ENCODE peak calls at places on chromosomes 12 and 14, in six cellular contexts. K is GM23338, T is neural progenitor cell, L is MM.1S, M is GM23248, E is PC-3. B is an unnamed sample. For H3F3A, the result is how much of the 10 kb centered on the place peaks cover.

GRCh38 chr14:64790478-64790877 is 86.3 kb downstream of the PLEKHG3 start:
- DNase-seq in K (peak), T (peak), L (no peak), M (no peak), E (no peak), B (no peak)

GRCh38 chr12:120884644-120885043 is 19.5 kb downstream of the SPPL3 start:
- DNase-seq in K (no peak), T (no peak), L (no peak), M (no peak), E (no peak), B (no peak)

GRCh38 chr14:104223101-104223809 is 84.9 kb downstream of the KIF26A start:
- DNase-seq in K (peak), T (no peak), L (no peak), M (no peak), E (no peak), B (no peak)

GRCh38 chr12:3991798-3992580 is 118.8 kb upstream of the PARP11 start:
- DNase-seq in K (no peak), T (no peak), L (no peak), M (no peak), E (no peak), B (no peak)

GRCh38 chr12:92827836-92828431 is 101.2 kb downstream of the EEA1 start:
- DNase-seq in K (peak), T (peak), L (peak), M (peak), E (peak), B (no peak)

GRCh38 chr12:78146365-78146772 is 315.7 kb downstream of the NAV3 start:
- DNase-seq in K (peak), T (peak), L (peak), M (peak), E (peak), B (no peak)

GRCh38 chr14:55103005-55103640 is 25.9 kb upstream of the LGALS3 start:
- DNase-seq in K (peak), T (peak), L (peak), M (peak), E (peak), B (peak)

GRCh38 chr12:83904175-83904574 is 1008.4 kb downstream of the SLC6A15 start:
- DNase-seq in K (no peak), T (no peak), L (no peak), M (no peak), E (no peak), B (no peak)

GRCh38 chr12:104669057-104669770 is 212.5 kb downstream of the CHST11 start:
- DNase-seq in K (peak), T (peak), L (no peak), M (no peak), E (peak), B (no peak)

GRCh38 chr12:49027846-49028245 is 9.3 kb upstream of the PRKAG1 start:
- DNase-seq in K (no peak), T (no peak), L (no peak), M (no peak), E (no peak), B (no peak)

GRCh38 chr12:44835641-44836379 is 40.3 kb downstream of the NELL2 start:
- DNase-seq in K (no peak), T (no peak), L (no peak), M (peak), E (no peak), B (no peak)

GRCh38 chr12:108611884-108612415 is 14.1 kb upstream of the TMEM119 start:
- DNase-seq in K (peak), T (peak), L (no peak), M (peak), E (peak), B (no peak)

GRCh38 chr12:6869049-6870021 is 2.0 kb downstream of the TPI1 start:
- DNase-seq in K (peak), T (peak), L (peak), M (peak), E (peak), B (peak)

GRCh38 chr12:121252712-121253345 is 42.9 kb downstream of the P2RX4 start:
- DNase-seq in K (no peak), T (no peak), L (no peak), M (no peak), E (peak), B (no peak)

GRCh38 chr12:110345963-110346362 is 57.5 kb downstream of the ANAPC7 start:
- DNase-seq in K (no peak), T (no peak), L (no peak), M (no peak), E (no peak), B (no peak)

GRCh38 chr12:89160716-89161123 is 191.6 kb downstream of the DUSP6 start:
- DNase-seq in K (no peak), T (no peak), L (no peak), M (peak), E (peak), B (peak)

GRCh38 chr12:31590730-31591307 is at the start of gene DENND5B:
- DNase-seq in K (peak), T (peak), L (peak), M (peak), E (peak), B (peak)

GRCh38 chr12:31588976-31589375 is 2.0 kb downstream of the DENND5B start:
- DNase-seq in K (no peak), T (no peak), L (no peak), M (peak), E (peak), B (no peak)

GRCh38 chr12:31589582-31589895 is 1.4 kb downstream of the DENND5B start:
- DNase-seq in K (peak), T (peak), L (peak), M (no peak), E (no peak), B (no peak)

GRCh38 chr12:31589896-31590729 is 823 bp downstream of the DENND5B start:
- DNase-seq in K (peak), T (peak), L (peak), M (peak), E (peak), B (peak)

DNA sequence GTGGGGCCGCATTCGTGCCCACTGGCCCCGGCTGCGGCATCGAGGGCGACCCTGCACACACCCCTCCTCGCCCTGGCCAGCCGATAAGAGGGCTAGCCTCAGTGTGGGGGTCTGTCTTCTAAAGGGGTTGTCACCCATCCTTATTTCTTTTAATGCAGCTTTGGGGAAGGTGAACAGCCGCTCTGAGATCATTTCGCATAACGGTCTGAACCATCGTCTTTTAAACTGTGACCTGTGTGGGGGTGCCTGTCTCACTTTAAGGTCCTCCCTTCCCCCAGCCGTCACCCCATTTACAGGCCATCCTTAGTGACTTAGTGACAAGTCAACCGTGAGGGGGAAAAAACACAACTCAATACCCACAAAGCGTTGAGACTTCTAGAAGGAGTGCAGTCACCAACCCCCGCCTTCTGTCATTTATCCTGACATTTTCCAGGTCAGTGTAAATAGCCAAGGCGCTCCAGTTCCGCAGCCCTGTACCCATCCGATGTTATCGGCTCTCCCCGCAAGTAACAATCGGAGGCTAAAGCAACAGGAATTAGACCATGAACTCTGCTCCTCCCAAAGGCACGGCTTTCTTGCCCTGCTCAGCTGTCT is 469 bp upstream of the DENND5B start:
- DNase-seq in K (peak), T (peak), L (no peak), M (peak), E (peak), B (no peak)
- TF ChIP-seq EZH2 in K (no peak), T (no peak), L (no peak), M (no peak), E (no peak), B (no peak)

DNA sequence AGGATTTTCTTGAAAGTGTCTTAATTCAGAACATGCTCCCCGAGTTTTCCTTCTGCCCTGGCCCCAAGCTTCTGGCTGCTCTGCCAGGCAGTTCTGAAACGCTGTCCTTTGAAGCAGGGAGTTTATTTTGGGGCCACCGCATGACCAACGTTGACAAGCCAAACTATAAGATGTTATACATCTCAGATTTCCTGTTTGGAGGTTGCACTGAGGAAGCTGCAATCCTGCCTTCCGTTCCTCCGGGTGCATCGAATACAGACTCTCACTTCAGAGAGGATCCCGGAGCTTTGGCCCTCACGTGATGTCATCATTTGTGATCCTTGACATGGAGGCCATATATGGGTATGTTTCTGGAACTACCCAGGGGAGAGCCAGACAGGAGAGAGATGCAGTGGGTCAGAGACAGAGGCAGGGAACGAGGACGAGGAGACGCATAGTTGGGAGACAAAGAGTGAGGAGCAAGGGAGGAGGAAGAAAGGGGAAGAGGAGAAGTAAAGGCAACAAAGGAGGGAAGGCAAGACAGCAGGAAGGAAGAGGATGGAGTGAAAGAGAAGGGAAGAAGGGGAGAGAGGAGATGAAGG is at the start of gene ASB2:
- DNase-seq in K (no peak), T (no peak), L (peak), M (no peak), E (no peak), B (no peak)
- H3K4me3 ChIP-seq in K (no peak), T (no peak), L (peak), M (no peak), E (no peak), B (no peak)

DNA sequence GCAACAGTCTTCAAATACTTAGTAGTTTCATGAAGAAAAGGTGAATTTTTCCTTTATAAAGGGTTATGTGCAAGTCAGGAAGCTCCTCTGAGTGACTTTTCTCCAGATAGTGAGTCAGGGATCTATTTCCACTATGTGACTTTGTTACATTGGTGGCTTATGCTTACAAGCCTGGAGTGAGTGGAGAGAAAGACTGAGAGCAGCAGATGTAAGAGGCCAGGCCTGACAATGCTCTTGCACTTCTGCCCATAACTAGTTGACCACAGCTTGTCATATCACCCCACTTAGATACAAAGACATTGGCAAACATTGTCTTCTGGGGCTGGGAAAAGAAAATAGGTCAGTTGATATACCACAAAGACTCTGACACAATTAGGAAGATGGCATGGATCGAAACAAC is 236.5 kb downstream of the PDZRN4 start:
- DNase-seq in K (no peak), T (no peak), L (no peak), M (no peak), E (no peak), B (no peak)
- H3F3A ChIP-seq in K (under half), T (under half), L (under half), M (under half), E (under half), B (under half)

GRCh38 chr14:37403656-37404055 is 191.4 kb downstream of the FOXA1 start:
- DNase-seq in K (no peak), T (peak), L (no peak), M (no peak), E (no peak), B (no peak)
- TF ChIP-seq EZH2 in K (no peak), T (no peak), L (no peak), M (no peak), E (no peak), B (no peak)

DNA sequence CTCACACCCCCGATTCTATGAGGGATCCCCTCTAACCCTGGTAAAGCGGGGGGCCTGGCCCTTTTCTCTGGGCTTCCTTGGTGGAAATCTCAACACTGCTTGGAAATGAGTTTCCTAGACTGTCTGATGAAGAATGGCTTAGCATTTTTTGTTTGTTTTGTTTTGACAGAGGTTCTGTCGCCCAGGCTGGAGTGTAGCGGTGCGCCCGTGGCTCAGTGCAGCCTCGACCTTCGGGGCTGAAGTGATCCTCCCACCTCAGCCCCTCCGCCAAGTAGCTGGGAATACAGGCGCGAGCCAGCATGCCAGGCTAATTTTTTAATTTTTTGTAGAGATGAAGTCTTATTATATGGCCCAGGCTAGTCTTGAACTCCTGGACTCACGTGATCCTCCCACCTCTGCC is 30.3 kb downstream of the TC2N start:
- DNase-seq in K (no peak), T (no peak), L (no peak), M (no peak), E (no peak), B (no peak)
- H3K4me3 ChIP-seq in K (peak), T (peak), L (no peak), M (peak), E (peak), B (peak)

GRCh38 chr14:49584058-49584457 is 2.1 kb downstream of the RPS29 start:
- DNase-seq in K (no peak), T (no peak), L (no peak), M (no peak), E (no peak), B (no peak)
- H3F3A ChIP-seq in K (under half), T (under half), L (under half), M (half or more), E (under half), B (half or more)

DNA sequence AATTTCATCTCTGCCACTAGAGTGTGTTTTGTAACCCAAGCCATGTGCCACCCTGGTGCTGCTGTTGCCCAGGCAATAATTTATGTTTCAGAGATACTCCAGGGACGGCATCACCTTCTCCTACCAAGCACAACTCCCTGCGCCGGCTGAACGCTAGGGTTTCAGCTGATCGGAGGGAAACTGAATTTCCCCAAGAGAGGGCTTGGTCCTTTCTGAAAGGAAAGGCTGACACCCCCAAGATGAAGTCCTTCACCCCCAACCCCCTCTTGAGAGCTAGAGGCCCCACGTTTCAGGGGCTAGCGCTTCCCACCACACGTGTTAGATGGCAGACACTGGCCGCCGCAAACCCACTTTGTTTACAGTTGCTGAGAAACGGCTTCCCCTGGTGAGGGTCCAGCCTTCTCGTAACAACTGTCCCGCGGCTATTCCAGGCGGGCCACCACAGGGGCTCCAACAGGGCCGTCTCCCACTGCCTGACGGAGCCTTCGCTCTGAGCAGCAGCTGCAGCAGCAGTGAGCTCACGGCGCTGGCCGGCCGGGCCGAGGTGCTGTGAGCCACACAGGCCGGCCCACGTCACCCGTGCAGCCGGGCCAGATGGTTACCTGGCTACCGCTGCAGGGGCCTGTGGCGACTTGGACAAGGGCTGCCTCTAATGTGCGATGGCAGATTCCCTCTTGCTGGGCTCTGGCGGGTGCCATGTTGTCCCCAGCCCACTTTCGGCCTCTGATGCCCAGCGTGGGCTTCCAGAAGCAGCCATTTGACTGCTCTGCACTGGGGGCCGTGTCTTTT is 66.4 kb downstream of the TESC start:
- DNase-seq in K (peak), T (peak), L (no peak), M (peak), E (no peak), B (no peak)
- TF ChIP-seq EZH2 in K (no peak), T (no peak), L (no peak), M (no peak), E (no peak), B (no peak)

GRCh38 chr14:23558363-23559009 is 2.4 kb downstream of the THTPA start:
- DNase-seq in K (no peak), T (no peak), L (no peak), M (no peak), E (no peak), B (no peak)

GRCh38 chr14:23555882-23556699 is at the start of gene THTPA:
- DNase-seq in K (peak), T (peak), L (peak), M (peak), E (peak), B (peak)

GRCh38 chr14:23556700-23557440 is 799 bp downstream of the THTPA start:
- DNase-seq in K (no peak), T (no peak), L (no peak), M (peak), E (peak), B (no peak)

GRCh38 chr14:23557946-23558345 is 1.9 kb downstream of the THTPA start:
- DNase-seq in K (no peak), T (no peak), L (no peak), M (no peak), E (no peak), B (no peak)

GRCh38 chr14:23557521-23557920 is 1.4 kb downstream of the THTPA start:
- DNase-seq in K (no peak), T (no peak), L (no peak), M (no peak), E (no peak), B (no peak)
- H3K4me3 ChIP-seq in K (peak), T (no peak), L (peak), M (peak), E (peak), B (peak)